ENCODE peak calls at places on chromosomes 1 and 21, in eight cellular contexts. U is Right ventricle myocardium superior; I is RWPE1; E is EH; N is effector memory CD8-positive, alpha-beta T cell; L is stimulated activated CD4-positive, alpha-beta T cell treated with anti-CD3 and anti-CD28 coated beads, Interleukin-1b, Interleukin-23, amount 100 ng/mL, for 48 hours; V is AG04449; M is activated CD4-positive, alpha-beta T cell treated with anti-CD3 and anti-CD28 coated beads, Interleukin-2, amount 10 ng/mL, durations not matched to agents 7 days and 5 days. B is an unnamed sample.

GRCh38 chr1:8879348-8880067 is 1.0 kb upstream of the ENO1 start:
- DNase-seq in U (no peak), E (no peak), N (no peak), L (no peak), M (no peak), I (no peak), V (no peak), B (no peak)

GRCh38 chr1:19033516-19033840 is 77.0 kb upstream of the IFFO2 start:
- DNase-seq in U (no peak), N (no peak), V (no peak), L (no peak), E (peak; percentile 12), M (no peak), I (peak; percentile 28), B (no peak)

GRCh38 chr21:43721225-43721605 is 2.3 kb downstream of the PDXK start:
- DNase-seq in E (no peak), N (no peak), L (no peak), I (no peak), V (no peak), U (no peak), M (no peak), B (no peak)

GRCh38 chr1:21734526-21734925 is 48.4 kb downstream of the USP48 start:
- DNase-seq in N (no peak), I (no peak), V (no peak), M (no peak), E (no peak), U (no peak), L (no peak), B (no peak)

GRCh38 chr1:35531368-35531767 is 25.8 kb downstream of the KIAA0319L start:
- DNase-seq in U (no peak), N (no peak), V (no peak), E (no peak), I (no peak), M (no peak), L (no peak), B (no peak)

GRCh38 chr1:185561629-185562028 is 172.6 kb upstream of the HMCN1 start:
- DNase-seq in V (peak; percentile 80), E (peak; percentile 89), L (no peak), M (no peak), U (no peak), I (no peak), N (no peak), B (no peak)

GRCh38 chr1:54407201-54407956 is 1.2 kb upstream of the SSBP3 start:
- DNase-seq in E (peak; percentile 92), N (peak; percentile 57), U (no peak), V (peak; percentile 72), I (peak; percentile 92), M (peak; percentile 82), L (peak; percentile 66), B (no peak)

GRCh38 chr1:24743404-24744211 is 1.6 kb upstream of the CLIC4 start:
- DNase-seq in L (no peak), I (peak; percentile 35), V (no peak), E (peak; percentile 77), U (no peak), M (no peak), N (no peak), B (peak; percentile 38)

GRCh38 chr1:51555866-51556619 is 37.0 kb upstream of the EPS15 start:
- DNase-seq in I (no peak), E (peak; percentile 45), N (no peak), U (no peak), M (no peak), V (no peak), L (no peak), B (no peak)

GRCh38 chr1:22107126-22107525 is 35.8 kb downstream of the WNT4 start:
- DNase-seq in E (peak; percentile 45), U (no peak), V (no peak), M (no peak), I (no peak), N (no peak), L (no peak), B (no peak)

GRCh38 chr21:26169061-26169610 is 1.4 kb downstream of the APP start:
- DNase-seq in M (peak; percentile 62), V (no peak), I (peak; percentile 55), U (peak; percentile 53), L (peak; percentile 37), E (peak; percentile 71), N (no peak), B (peak; percentile 11)